ENCODE peak calls at places on chromosome 14, in ten cellular contexts. Q, L, B, V, Z, I, R, K, A and F are unnamed samples.

GRCh38 chr14:92540472-92541048 is 27.0 kb downstream of the RIN3 start:
- DNase-seq in L (no peak), V (peak), B (peak), K (no peak), A (no peak), Z (no peak), I (peak), R (no peak), Q (peak), F (peak)

GRCh38 chr14:44309336-44309735 is 197.7 kb downstream of the FSCB start:
- DNase-seq in R (no peak), Z (no peak), K (no peak), B (no peak), L (no peak), V (no peak), Q (peak), A (no peak), I (no peak), F (no peak)

GRCh38 chr14:34665785-34666425 is 36.0 kb upstream of the SNX6 start:
- DNase-seq in L (peak), I (peak), B (no peak), Q (peak), K (no peak), V (no peak), Z (no peak), R (peak), A (no peak), F (no peak)

GRCh38 chr14:78835909-78836308 is 665.7 kb downstream of the NRXN3 start:
- DNase-seq in L (no peak), I (no peak), R (no peak), A (no peak), V (no peak), K (no peak), Q (no peak), B (no peak), Z (no peak), F (no peak)

GRCh38 chr14:105067140-105067968 is 2.1 kb upstream of the GPR132 start:
- DNase-seq in K (no peak), R (no peak), V (no peak), Q (peak), B (no peak), L (peak), I (no peak), Z (no peak), A (no peak), F (peak)

GRCh38 chr14:33509927-33510535 is 440.8 kb downstream of the EGLN3 start:
- DNase-seq in B (peak), Z (no peak), V (no peak), L (no peak), Q (peak), R (no peak), K (no peak), A (no peak), I (no peak), F (no peak)

GRCh38 chr14:96246535-96246839 is 9.5 kb upstream of the BDKRB1 start:
- DNase-seq in V (no peak), I (peak), L (no peak), K (no peak), Z (no peak), R (no peak), B (no peak), Q (peak), A (no peak), F (no peak)

GRCh38 chr14:68945585-68946289 is 33.4 kb downstream of the ACTN1 start:
- DNase-seq in Z (no peak), K (no peak), I (peak), Q (no peak), V (no peak), B (no peak), L (no peak), A (no peak), R (no peak), F (peak)

GRCh38 chr14:61837336-61838229 is 75.4 kb downstream of the SNAPC1 start:
- DNase-seq in B (peak), V (peak), Q (peak), R (peak), A (peak), I (peak), L (peak), K (no peak), Z (peak), F (peak)

GRCh38 chr14:92460916-92461579 is 52.5 kb upstream of the RIN3 start:
- DNase-seq in R (no peak), Q (no peak), L (no peak), V (no peak), I (no peak), K (no peak), A (no peak), B (no peak), Z (no peak), F (no peak)

GRCh38 chr14:92093320-92093719 is 13.1 kb downstream of the ATXN3 start:
- DNase-seq in Q (peak), K (no peak), I (no peak), A (no peak), B (no peak), R (no peak), V (no peak), L (no peak), Z (no peak), F (no peak)

GRCh38 chr14:44154889-44155288 is 352.2 kb downstream of the FSCB start:
- DNase-seq in A (no peak), Q (no peak), V (no peak), L (no peak), R (no peak), B (no peak), I (no peak), Z (no peak), K (no peak), F (no peak)

GRCh38 chr14:82366803-82367202 is 833.1 kb upstream of the SEL1L start:
- DNase-seq in A (no peak), I (no peak), B (no peak), V (no peak), L (no peak), R (peak), K (no peak), Z (no peak), Q (peak), F (no peak)

GRCh38 chr14:20343855-20344205 is 395 bp downstream of the PARP2 start:
- DNase-seq in A (no peak), I (no peak), R (no peak), L (no peak), V (no peak), B (no peak), Q (no peak), Z (no peak), K (no peak), F (no peak)

GRCh38 chr14:71725802-71726638 is 206.2 kb upstream of the RGS6 start:
- DNase-seq in Z (no peak), K (no peak), L (no peak), I (no peak), A (no peak), R (no peak), Q (no peak), V (no peak), B (no peak), F (no peak)

GRCh38 chr14:103527408-103528157 is 1.4 kb upstream of the TRMT61A start:
- DNase-seq in K (no peak), R (peak), Q (no peak), V (no peak), I (no peak), L (no peak), B (no peak), A (no peak), Z (no peak), F (no peak)

GRCh38 chr14:56120091-56120632 is 2.0 kb downstream of the PELI2 start:
- DNase-seq in L (no peak), B (no peak), R (peak), V (peak), Z (peak), I (peak), K (no peak), Q (peak), A (no peak), F (no peak)

GRCh38 chr14:31266437-31267331 is 59.1 kb upstream of the HECTD1 start:
- DNase-seq in A (no peak), V (no peak), Z (no peak), Q (no peak), R (no peak), I (no peak), B (no peak), L (no peak), K (no peak), F (no peak)

GRCh38 chr14:69687963-69688649 is 76.7 kb downstream of the SUSD6 start:
- DNase-seq in K (no peak), R (no peak), V (no peak), Q (peak), Z (no peak), L (no peak), B (no peak), I (no peak), A (no peak), F (no peak)

GRCh38 chr14:68843471-68844209 is 50.8 kb upstream of the ZFP36L1 start:
- DNase-seq in R (peak), Q (peak), A (peak), B (peak), V (peak), K (no peak), Z (peak), I (peak), L (peak), F (peak)

GRCh38 chr14:94056579-94057308 is 24.3 kb downstream of the DDX24 start:
- DNase-seq in I (no peak), Z (no peak), Q (no peak), A (no peak), V (no peak), L (no peak), R (no peak), K (no peak), B (no peak), F (no peak)

GRCh38 chr14:69713976-69714716 is 52.8 kb upstream of the SRSF5 start:
- DNase-seq in V (no peak), A (no peak), Q (no peak), K (no peak), I (no peak), R (no peak), Z (no peak), B (no peak), L (no peak), F (no peak)

GRCh38 chr14:44109041-44109440 is 398.0 kb downstream of the FSCB start:
- DNase-seq in R (no peak), A (no peak), B (no peak), V (no peak), K (no peak), Q (no peak), L (no peak), I (no peak), Z (no peak), F (no peak)

GRCh38 chr14:20986811-20987210 is 3.0 kb upstream of the METTL17 start:
- DNase-seq in K (no peak), R (no peak), L (no peak), I (no peak), Z (no peak), Q (no peak), A (no peak), V (no peak), B (no peak), F (no peak)

GRCh38 chr14:50222061-50222613 is 9.2 kb downstream of the SOS2 start:
- DNase-seq in I (no peak), Z (no peak), L (no peak), B (no peak), R (no peak), A (no peak), V (no peak), Q (no peak), K (no peak), F (no peak)

GRCh38 chr14:38208825-38209562 is 1.3 kb downstream of the SSTR1 start:
- DNase-seq in A (no peak), B (peak), K (no peak), L (no peak), R (no peak), I (peak), Z (peak), V (peak), Q (no peak), F (peak)

GRCh38 chr14:95835331-95835730 is 41.3 kb upstream of the TUNAR start:
- DNase-seq in L (no peak), B (no peak), K (no peak), Q (no peak), V (no peak), A (no peak), I (peak), Z (no peak), R (peak), F (no peak)